ENCODE peak calls at places on chromosome 11, in eight cellular contexts. T, S, C, Z, K, F, B and P are unnamed samples.

GRCh38 chr11:68962527-68963250 is 18.1 kb downstream of the MRGPRD start:
- DNase-seq in T (no peak), S (no peak), C (no peak), Z (no peak), K (no peak), F (no peak), B (no peak), P (no peak)

GRCh38 chr11:507727-508515 is 879 bp upstream of the RNH1 start:
- DNase-seq in T (no peak), S (no peak), C (no peak), Z (no peak), K (no peak), F (no peak), B (no peak), P (no peak)

GRCh38 chr11:63639195-63639832 is 25.1 kb upstream of the PLAAT3 start:
- DNase-seq in T (no peak), S (no peak), C (peak; percentile 46), Z (no peak), K (peak; percentile 46), F (no peak), B (peak; percentile 57), P (no peak)

GRCh38 chr11:57335023-57335342 is 709 bp downstream of the SSRP1 start:
- DNase-seq in T (no peak), S (no peak), C (no peak), Z (no peak), K (no peak), F (no peak), B (no peak), P (no peak)

GRCh38 chr11:130246719-130247118 is 68.0 kb downstream of the ZBTB44 start:
- DNase-seq in T (no peak), S (peak; percentile 6), C (no peak), Z (no peak), K (no peak), F (no peak), B (no peak), P (no peak)

GRCh38 chr11:105229257-105229656 is 89.7 kb upstream of the CARD18 start:
- DNase-seq in T (no peak), S (peak; percentile 34), C (peak; percentile 39), Z (no peak), K (peak; percentile 65), F (no peak), B (no peak), P (no peak)

GRCh38 chr11:2393941-2394817 is 6.4 kb upstream of the TSSC4 start:
- DNase-seq in T (no peak), S (no peak), C (no peak), Z (no peak), K (no peak), F (no peak), B (peak; percentile 75), P (no peak)

GRCh38 chr11:76148207-76148606 is 58.1 kb downstream of the WNT11 start:
- DNase-seq in T (no peak), S (no peak), C (no peak), Z (no peak), K (no peak), F (no peak), B (no peak), P (no peak)

GRCh38 chr11:45145421-45146071 is 893 bp upstream of the PRDM11 start:
- DNase-seq in T (no peak), S (peak; percentile 41), C (no peak), Z (no peak), K (peak; percentile 76), F (peak; percentile 58), B (no peak), P (no peak)

GRCh38 chr11:48040830-48041444 is 60.6 kb downstream of the PTPRJ start:
- DNase-seq in T (no peak), S (no peak), C (no peak), Z (no peak), K (no peak), F (no peak), B (peak; percentile 45), P (no peak)

GRCh38 chr11:47156333-47156732 is 20.3 kb downstream of the ARFGAP2 start:
- DNase-seq in T (no peak), S (no peak), C (no peak), Z (no peak), K (no peak), F (no peak), B (no peak), P (no peak)

GRCh38 chr11:41003339-41003992 is 456.0 kb downstream of the LRRC4C start:
- DNase-seq in T (no peak), S (no peak), C (no peak), Z (no peak), K (no peak), F (no peak), B (no peak), P (no peak)

GRCh38 chr11:111938687-111939160 is 1.6 kb downstream of the DIXDC1 start:
- DNase-seq in T (no peak), S (peak; percentile 67), C (peak; percentile 65), Z (no peak), K (peak; percentile 29), F (no peak), B (no peak), P (peak; percentile 70)

GRCh38 chr11:125945011-125945796 is 640 bp upstream of the VSIG10L2 start:
- DNase-seq in T (no peak), S (no peak), C (no peak), Z (no peak), K (no peak), F (no peak), B (no peak), P (no peak)

GRCh38 chr11:125224391-125225015 is 60.0 kb downstream of the PKNOX2 start:
- DNase-seq in T (no peak), S (peak; percentile 6), C (no peak), Z (peak; percentile 26), K (peak; percentile 31), F (peak; percentile 63), B (no peak), P (no peak)

GRCh38 chr11:64540426-64540825 is 50.6 kb upstream of the SLC22A12 start:
- DNase-seq in T (no peak), S (no peak), C (no peak), Z (no peak), K (no peak), F (no peak), B (no peak), P (no peak)

GRCh38 chr11:2518112-2518982 is 73.5 kb downstream of the KCNQ1 start:
- DNase-seq in T (no peak), S (no peak), C (no peak), Z (no peak), K (no peak), F (peak; percentile 15), B (no peak), P (no peak)

GRCh38 chr11:43358308-43358669 is 431 bp upstream of the TTC17 start:
- DNase-seq in T (no peak), S (no peak), C (no peak), Z (no peak), K (no peak), F (no peak), B (peak; percentile 51), P (no peak)

GRCh38 chr11:33899383-33900037 is 7.6 kb upstream of the LMO2 start:
- DNase-seq in T (no peak), S (peak; percentile 74), C (peak; percentile 57), Z (peak; percentile 67), K (peak; percentile 88), F (peak; percentile 90), B (no peak), P (no peak)

GRCh38 chr11:96098511-96099241 is 174.8 kb upstream of the MTMR2 start:
- DNase-seq in T (no peak), S (peak; percentile 57), C (peak; percentile 35), Z (no peak), K (peak; percentile 32), F (no peak), B (no peak), P (no peak)

GRCh38 chr11:58576792-58577440 is 1.3 kb upstream of the LPXN start:
- DNase-seq in T (no peak), S (peak; percentile 51), C (peak; percentile 38), Z (no peak), K (peak; percentile 35), F (no peak), B (peak; percentile 54), P (no peak)

GRCh38 chr11:86211619-86212018 is 32.9 kb upstream of the EED start:
- DNase-seq in T (no peak), S (no peak), C (no peak), Z (no peak), K (no peak), F (no peak), B (peak; percentile 88), P (no peak)

GRCh38 chr11:45232341-45233080 is 53.6 kb downstream of the SYT13 start:
- DNase-seq in T (no peak), S (no peak), C (no peak), Z (no peak), K (no peak), F (no peak), B (no peak), P (no peak)

GRCh38 chr11:115941481-115941993 is 437.3 kb upstream of the CADM1 start:
- DNase-seq in T (no peak), S (peak; percentile 8), C (no peak), Z (peak; percentile 63), K (no peak), F (peak; percentile 77), B (no peak), P (no peak)

GRCh38 chr11:118922745-118923627 is 2.7 kb downstream of the BCL9L start:
- DNase-seq in T (no peak), S (no peak), C (no peak), Z (no peak), K (no peak), F (peak; percentile 2), B (no peak), P (no peak)